ENCODE peak calls at places on chromosomes 3 and 15, in six cellular contexts. One of them, this sample, is unnamed.

GRCh38 chr15:72554471-72555425 is 80.6 kb downstream of the ARIH1 start:
- DNase-seq in tibial artery: no peak
- DNase-seq in thyroid gland: no peak
- DNase-seq in heart left ventricle: no peak
- DNase-seq in Peyer's patch: no peak
- DNase-seq in A549: peak; percentile 73
- DNase-seq in this sample: no peak

GRCh38 chr3:188915137-188915536 is 256.6 kb upstream of the TPRG1 start:
- DNase-seq in tibial artery: no peak
- DNase-seq in thyroid gland: no peak
- DNase-seq in heart left ventricle: no peak
- DNase-seq in Peyer's patch: no peak
- DNase-seq in A549: no peak
- DNase-seq in this sample: no peak

GRCh38 chr3:49205154-49205788 is 33.9 kb downstream of the KLHDC8B start:
- DNase-seq in tibial artery: no peak
- DNase-seq in thyroid gland: no peak
- DNase-seq in heart left ventricle: no peak
- DNase-seq in Peyer's patch: no peak
- DNase-seq in A549: no peak
- DNase-seq in this sample: no peak

GRCh38 chr3:187951452-187952190 is 202.3 kb upstream of the LPP start:
- DNase-seq in tibial artery: no peak
- DNase-seq in thyroid gland: no peak
- DNase-seq in heart left ventricle: no peak
- DNase-seq in Peyer's patch: no peak
- DNase-seq in A549: no peak
- DNase-seq in this sample: no peak

GRCh38 chr3:7574435-7574834 is 713.5 kb downstream of the GRM7 start:
- DNase-seq in tibial artery: no peak
- DNase-seq in thyroid gland: no peak
- DNase-seq in heart left ventricle: no peak
- DNase-seq in Peyer's patch: no peak
- DNase-seq in A549: no peak
- DNase-seq in this sample: no peak

GRCh38 chr15:52013151-52013791 is 5.7 kb upstream of the MAPK6 start:
- DNase-seq in tibial artery: no peak
- DNase-seq in thyroid gland: no peak
- DNase-seq in heart left ventricle: no peak
- DNase-seq in Peyer's patch: no peak
- DNase-seq in A549: peak; percentile 36
- DNase-seq in this sample: no peak

GRCh38 chr3:36792342-36792741 is 28.0 kb upstream of the DCLK3 start:
- DNase-seq in tibial artery: no peak
- DNase-seq in thyroid gland: peak; percentile 30
- DNase-seq in heart left ventricle: no peak
- DNase-seq in Peyer's patch: no peak
- DNase-seq in A549: peak; percentile 37
- DNase-seq in this sample: no peak

GRCh38 chr15:63530235-63530634 is 25.8 kb downstream of the USP3 start:
- DNase-seq in tibial artery: no peak
- DNase-seq in thyroid gland: no peak
- DNase-seq in heart left ventricle: no peak
- DNase-seq in Peyer's patch: no peak
- DNase-seq in A549: no peak
- DNase-seq in this sample: no peak

GRCh38 chr15:34039506-34040123 is 611 bp upstream of the AVEN start:
- DNase-seq in tibial artery: no peak
- DNase-seq in thyroid gland: no peak
- DNase-seq in heart left ventricle: no peak
- DNase-seq in Peyer's patch: no peak
- DNase-seq in A549: no peak
- DNase-seq in this sample: no peak

GRCh38 chr3:176855901-176856486 is 341.3 kb downstream of the TBL1XR1 start:
- DNase-seq in tibial artery: no peak
- DNase-seq in thyroid gland: no peak
- DNase-seq in heart left ventricle: no peak
- DNase-seq in Peyer's patch: no peak
- DNase-seq in A549: no peak
- DNase-seq in this sample: no peak

GRCh38 chr15:79967331-79968182 is 3.4 kb downstream of the BCL2A1 start:
- DNase-seq in tibial artery: no peak
- DNase-seq in thyroid gland: no peak
- DNase-seq in heart left ventricle: no peak
- DNase-seq in Peyer's patch: no peak
- DNase-seq in A549: no peak
- DNase-seq in this sample: no peak

GRCh38 chr3:177478170-177478859 is 281.0 kb upstream of the TBL1XR1 start:
- DNase-seq in tibial artery: peak; percentile 68
- DNase-seq in thyroid gland: peak; percentile 19
- DNase-seq in heart left ventricle: peak; percentile 40
- DNase-seq in Peyer's patch: no peak
- DNase-seq in A549: peak; percentile 83
- DNase-seq in this sample: no peak

GRCh38 chr3:129228891-129229585 is 20.4 kb upstream of the COPG1 start:
- DNase-seq in tibial artery: no peak
- DNase-seq in thyroid gland: no peak
- DNase-seq in heart left ventricle: peak; percentile 25
- DNase-seq in Peyer's patch: no peak
- DNase-seq in A549: peak; percentile 60
- DNase-seq in this sample: no peak

GRCh38 chr3:107661447-107662108 is 138.8 kb downstream of the BBX start:
- DNase-seq in tibial artery: no peak
- DNase-seq in thyroid gland: no peak
- DNase-seq in heart left ventricle: no peak
- DNase-seq in Peyer's patch: no peak
- DNase-seq in A549: no peak
- DNase-seq in this sample: no peak

GRCh38 chr15:100769043-100769974 is 110.3 kb upstream of the ALDH1A3 start:
- DNase-seq in tibial artery: peak; percentile 55
- DNase-seq in thyroid gland: no peak
- DNase-seq in heart left ventricle: no peak
- DNase-seq in Peyer's patch: peak; percentile 31
- DNase-seq in A549: no peak
- DNase-seq in this sample: no peak

GRCh38 chr3:148077318-148077923 is 620.3 kb upstream of the AGTR1 start:
- DNase-seq in tibial artery: no peak
- DNase-seq in thyroid gland: no peak
- DNase-seq in heart left ventricle: no peak
- DNase-seq in Peyer's patch: no peak
- DNase-seq in A549: peak; percentile 9
- DNase-seq in this sample: no peak

GRCh38 chr3:191761906-191762305 is 300.9 kb downstream of the PYDC2 start:
- DNase-seq in tibial artery: no peak
- DNase-seq in thyroid gland: no peak
- DNase-seq in heart left ventricle: no peak
- DNase-seq in Peyer's patch: no peak
- DNase-seq in A549: no peak
- DNase-seq in this sample: no peak

GRCh38 chr3:47964740-47965139 is 51.5 kb downstream of the MAP4 start:
- DNase-seq in tibial artery: no peak
- DNase-seq in thyroid gland: no peak
- DNase-seq in heart left ventricle: no peak
- DNase-seq in Peyer's patch: no peak
- DNase-seq in A549: no peak
- DNase-seq in this sample: no peak

GRCh38 chr15:29674661-29675533 is 147.4 kb downstream of the TJP1 start:
- DNase-seq in tibial artery: no peak
- DNase-seq in thyroid gland: peak; percentile 77
- DNase-seq in heart left ventricle: peak; percentile 45
- DNase-seq in Peyer's patch: peak; percentile 88
- DNase-seq in A549: peak; percentile 96
- DNase-seq in this sample: no peak

GRCh38 chr3:112623717-112624116 is 17.2 kb downstream of the CCDC80 start:
- DNase-seq in tibial artery: no peak
- DNase-seq in thyroid gland: no peak
- DNase-seq in heart left ventricle: no peak
- DNase-seq in Peyer's patch: no peak
- DNase-seq in A549: no peak
- DNase-seq in this sample: no peak

GRCh38 chr3:107660316-107660976 is 137.7 kb downstream of the BBX start:
- DNase-seq in tibial artery: no peak
- DNase-seq in thyroid gland: no peak
- DNase-seq in heart left ventricle: no peak
- DNase-seq in Peyer's patch: no peak
- DNase-seq in A549: peak; percentile 50
- DNase-seq in this sample: no peak

GRCh38 chr15:63349156-63349555 is 32.5 kb downstream of the CA12 start:
- DNase-seq in tibial artery: no peak
- DNase-seq in thyroid gland: no peak
- DNase-seq in heart left ventricle: no peak
- DNase-seq in Peyer's patch: no peak
- DNase-seq in A549: no peak
- DNase-seq in this sample: no peak

GRCh38 chr15:68552773-68553172 is 26.0 kb upstream of the CORO2B start:
- DNase-seq in tibial artery: no peak
- DNase-seq in thyroid gland: no peak
- DNase-seq in heart left ventricle: no peak
- DNase-seq in Peyer's patch: no peak
- DNase-seq in A549: peak; percentile 70
- DNase-seq in this sample: no peak

GRCh38 chr15:92164327-92165000 is 229.2 kb upstream of the ST8SIA2 start:
- DNase-seq in tibial artery: no peak
- DNase-seq in thyroid gland: no peak
- DNase-seq in heart left ventricle: no peak
- DNase-seq in Peyer's patch: no peak
- DNase-seq in A549: no peak
- DNase-seq in this sample: no peak

GRCh38 chr3:125085166-125085565 is 29.4 kb upstream of the HEG1 start:
- DNase-seq in tibial artery: no peak
- DNase-seq in thyroid gland: no peak
- DNase-seq in heart left ventricle: no peak
- DNase-seq in Peyer's patch: no peak
- DNase-seq in A549: no peak
- DNase-seq in this sample: no peak

GRCh38 chr3:172607305-172608121 is 84.3 kb upstream of the TNFSF10 start:
- DNase-seq in tibial artery: no peak
- DNase-seq in thyroid gland: no peak
- DNase-seq in heart left ventricle: no peak
- DNase-seq in Peyer's patch: no peak
- DNase-seq in A549: no peak
- DNase-seq in this sample: no peak
- H3K27ac ChIP-seq in tibial artery: peak overlapping the region; percentile 24
- H3K27ac ChIP-seq in thyroid gland: peak overlapping the region; percentile 18
- H3K27ac ChIP-seq in heart left ventricle: peak overlapping the region; percentile 36
- H3K27ac ChIP-seq in Peyer's patch: no peak overlapping the region
- H3K27ac ChIP-seq in A549: peak overlapping the region; percentile 29
- H3K27ac ChIP-seq in this sample: no peak overlapping the region

GRCh38 chr3:174122411-174122810 is 724.9 kb downstream of the NLGN1 start:
- DNase-seq in tibial artery: no peak
- DNase-seq in thyroid gland: no peak
- DNase-seq in heart left ventricle: no peak
- DNase-seq in Peyer's patch: no peak
- DNase-seq in A549: no peak
- DNase-seq in this sample: no peak

GRCh38 chr3:174126990-174127758 is 729.6 kb downstream of the NLGN1 start:
- DNase-seq in tibial artery: no peak
- DNase-seq in thyroid gland: no peak
- DNase-seq in heart left ventricle: no peak
- DNase-seq in Peyer's patch: no peak
- DNase-seq in A549: no peak
- DNase-seq in this sample: no peak

GRCh38 chr3:174120997-174121396 is 723.5 kb downstream of the NLGN1 start:
- DNase-seq in tibial artery: no peak
- DNase-seq in thyroid gland: no peak
- DNase-seq in heart left ventricle: no peak
- DNase-seq in Peyer's patch: no peak
- DNase-seq in A549: no peak
- DNase-seq in this sample: no peak

DNA sequence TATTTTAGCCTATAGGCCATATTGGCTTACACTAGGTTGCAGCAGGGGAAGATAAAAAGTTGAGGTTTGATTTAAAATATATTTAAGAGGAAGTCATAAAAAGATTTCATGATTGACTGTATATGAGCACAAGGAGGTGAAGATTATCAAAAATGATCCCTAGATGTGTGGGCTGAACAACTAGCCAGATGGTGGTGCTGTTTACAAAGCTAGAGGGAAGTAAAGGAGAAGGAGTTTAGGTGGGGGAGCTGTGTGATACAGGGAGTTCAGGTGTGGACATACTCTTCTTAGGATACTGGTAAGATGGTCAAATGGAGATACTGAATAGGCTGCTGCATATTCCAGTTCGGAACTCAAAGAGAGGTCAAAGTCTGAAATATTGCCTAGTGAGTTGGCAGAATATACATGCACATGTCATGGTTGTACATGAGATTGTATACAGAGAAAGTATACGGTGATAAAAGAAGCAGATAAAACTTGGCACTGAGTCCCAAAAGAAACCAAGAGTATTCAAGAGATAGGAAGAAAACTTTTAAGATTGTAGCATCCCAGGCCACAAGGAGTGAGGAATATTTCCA is 727.8 kb downstream of the NLGN1 start:
- DNase-seq in tibial artery: no peak
- DNase-seq in thyroid gland: no peak
- DNase-seq in heart left ventricle: no peak
- DNase-seq in Peyer's patch: no peak
- DNase-seq in A549: no peak
- DNase-seq in this sample: no peak
- TF ChIP-seq CTCF in tibial artery: peak; percentile 27
- TF ChIP-seq CTCF in thyroid gland: peak; percentile 47
- TF ChIP-seq CTCF in heart left ventricle: peak; percentile 53
- TF ChIP-seq CTCF in Peyer's patch: peak; percentile 38
- TF ChIP-seq CTCF in A549: no peak
- TF ChIP-seq CTCF in this sample: no peak

DNA sequence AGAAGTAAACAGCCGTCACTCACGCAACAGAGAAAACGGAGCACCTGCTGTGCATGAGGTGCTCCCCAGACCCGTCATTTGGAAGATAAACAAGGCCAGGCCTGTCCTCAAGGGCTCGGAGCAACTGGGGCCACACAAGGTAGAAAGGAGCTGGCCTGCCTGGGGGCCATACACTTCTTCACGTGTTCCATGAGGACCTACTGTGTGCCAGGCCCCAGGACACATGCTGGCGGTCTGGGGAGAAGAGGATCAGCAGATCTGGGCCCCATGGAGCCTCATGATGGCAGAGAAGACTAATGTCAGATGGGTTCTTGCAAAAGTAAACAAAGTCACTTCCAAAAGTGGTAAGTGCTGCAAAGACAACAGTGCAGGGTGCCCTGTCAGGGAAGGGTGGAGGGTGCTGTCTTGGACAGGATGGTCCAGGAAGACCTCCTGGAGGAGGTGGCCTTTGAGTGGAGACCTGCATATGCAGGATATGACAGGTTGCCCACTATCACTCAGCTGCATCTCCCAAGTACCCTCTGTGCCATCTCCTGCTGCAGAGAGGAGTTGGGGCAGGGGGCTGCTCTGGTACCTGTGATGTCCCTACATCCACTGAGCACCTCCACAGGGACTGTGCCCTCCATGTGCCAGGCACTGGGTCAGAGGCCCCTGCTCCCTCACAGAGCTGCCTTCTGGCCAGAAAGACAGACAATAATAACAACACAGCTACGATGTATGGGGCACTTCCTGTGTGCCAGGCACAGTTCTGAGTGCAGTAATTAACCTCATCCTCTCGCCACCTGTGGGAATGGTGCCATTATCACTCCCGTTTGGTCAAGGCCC is 14.1 kb downstream of the WNT7A start:
- DNase-seq in tibial artery: no peak
- DNase-seq in thyroid gland: no peak
- DNase-seq in heart left ventricle: no peak
- DNase-seq in Peyer's patch: no peak
- DNase-seq in A549: no peak
- DNase-seq in this sample: no peak
- H3K27ac ChIP-seq in tibial artery: no peak overlapping the region
- H3K27ac ChIP-seq in thyroid gland: no peak overlapping the region
- H3K27ac ChIP-seq in heart left ventricle: no peak overlapping the region
- H3K27ac ChIP-seq in Peyer's patch: no peak overlapping the region
- H3K27ac ChIP-seq in A549: no peak overlapping the region
- H3K27ac ChIP-seq in this sample: peak overlapping the region; percentile 71

GRCh38 chr3:120244834-120245225 is 40.2 kb downstream of the GPR156 start:
- DNase-seq in tibial artery: no peak
- DNase-seq in thyroid gland: no peak
- DNase-seq in heart left ventricle: no peak
- DNase-seq in Peyer's patch: no peak
- DNase-seq in A549: no peak
- DNase-seq in this sample: no peak
- TF ChIP-seq CTCF in tibial artery: no peak
- TF ChIP-seq CTCF in thyroid gland: no peak
- TF ChIP-seq CTCF in heart left ventricle: no peak
- TF ChIP-seq CTCF in Peyer's patch: no peak
- TF ChIP-seq CTCF in A549: no peak
- TF ChIP-seq CTCF in this sample: no peak

This sample was measured in CD4-positive, alpha-beta T cell.